ENCODE peak calls at places on chromosomes 3 and 15, in seven cellular contexts. A is HFF-Myc; B is HEK293T; X is stimulated activated CD8-positive, alpha-beta memory T cell treated with anti-CD3 and anti-CD28 coated beads, Interleukin-15, amount 100 ng/mL, for 48 hours; J is effector CD4-positive, alpha-beta T cell; D is NB4; F is effector memory CD8-positive, alpha-beta T cell. N is an unnamed sample.

GRCh38 chr3:136659253-136659652 is 92.9 kb downstream of the STAG1 start:
- DNase-seq in J (no peak), A (peak; percentile 38), X (no peak), F (no peak), B (peak; percentile 37), D (peak; percentile 25), N (no peak)

GRCh38 chr3:56923546-56924224 is 121.9 kb upstream of the ARHGEF3 start:
- DNase-seq in D (no peak), B (peak; percentile 25), F (peak; percentile 48), J (peak; percentile 55), A (peak; percentile 69), X (no peak), N (no peak)

GRCh38 chr15:78509726-78510312 is 2.4 kb downstream of the HYKK start:
- DNase-seq in D (no peak), A (no peak), X (no peak), F (no peak), B (no peak), J (no peak), N (no peak)

GRCh38 chr15:90637693-90638092 is 79.5 kb upstream of the BLM start:
- DNase-seq in J (no peak), A (no peak), F (no peak), X (no peak), D (no peak), B (no peak), N (no peak)

GRCh38 chr15:29998017-29998416 is 84.7 kb upstream of the GOLGA8J start:
- DNase-seq in J (no peak), A (no peak), D (no peak), B (no peak), F (no peak), X (no peak), N (no peak)

GRCh38 chr3:55085231-55085630 is 157.4 kb upstream of the LRTM1 start:
- DNase-seq in J (no peak), X (no peak), F (no peak), B (no peak), D (no peak), A (no peak), N (no peak)

GRCh38 chr15:66253643-66254363 is at the start of gene MEGF11:
- DNase-seq in X (no peak), A (no peak), D (peak; percentile 24), J (no peak), F (no peak), B (peak; percentile 74), N (peak; percentile 38)

GRCh38 chr15:89909611-89910010 is 3.1 kb downstream of the ARPIN start:
- DNase-seq in D (no peak), X (no peak), B (no peak), A (no peak), F (no peak), J (no peak), N (no peak)

GRCh38 chr15:89647191-89647851 is 7.9 kb downstream of the KIF7 start:
- DNase-seq in F (peak; percentile 53), J (peak; percentile 39), A (no peak), X (peak; percentile 34), D (peak; percentile 69), B (peak; percentile 93), N (peak; percentile 69)

N was measured in KBM-7.